ENCODE peak calls at places on chromosomes 2 and 18, in eight cellular contexts. U is IMR-90; E is body of pancreas; V is HCT116; T is A549; G is CD8-positive, alpha-beta memory T cell; M is heart left ventricle; P is fibroblast of lung. K is an unnamed sample.

GRCh38 chr2:192146069-192147006 is 48.4 kb downstream of the TMEFF2 start:
- DNase-seq in U (peak; percentile 81), E (no peak), V (no peak), T (no peak), G (no peak), M (no peak), P (peak; percentile 75), K (no peak)

GRCh38 chr2:187769437-187769836 is 215.2 kb upstream of the TFPI start:
- DNase-seq in U (no peak), E (no peak), V (no peak), T (no peak), G (no peak), M (no peak), P (no peak), K (no peak)

GRCh38 chr2:223469270-223470057 is 132.7 kb downstream of the SCG2 start:
- DNase-seq in U (peak; percentile 87), E (no peak), V (no peak), T (no peak), G (no peak), M (peak; percentile 83), P (peak; percentile 81), K (no peak)

GRCh38 chr18:27887287-27887686 is 289.6 kb downstream of the CDH2 start:
- DNase-seq in U (no peak), E (no peak), V (no peak), T (no peak), G (no peak), M (no peak), P (no peak), K (no peak)

GRCh38 chr18:37294951-37295350 is 270.6 kb downstream of the CELF4 start:
- DNase-seq in U (no peak), E (no peak), V (no peak), T (no peak), G (no peak), M (no peak), P (no peak), K (no peak)

GRCh38 chr2:240956935-240957655 is 41.3 kb upstream of the SNED1 start:
- DNase-seq in U (no peak), E (peak; percentile 9), V (no peak), T (no peak), G (no peak), M (peak; percentile 23), P (no peak), K (peak; percentile 68)

GRCh38 chr2:38981061-38981669 is 91.5 kb downstream of the ARHGEF33 start:
- DNase-seq in U (no peak), E (no peak), V (no peak), T (no peak), G (no peak), M (no peak), P (no peak), K (no peak)

GRCh38 chr2:27099334-27099955 is 12.9 kb downstream of the KHK start:
- DNase-seq in U (no peak), E (no peak), V (no peak), T (no peak), G (no peak), M (no peak), P (no peak), K (no peak)

GRCh38 chr2:170714156-170715061 is 728 bp upstream of the SP5 start:
- DNase-seq in U (no peak), E (peak; percentile 59), V (no peak), T (peak; percentile 27), G (no peak), M (peak; percentile 31), P (no peak), K (no peak)

GRCh38 chr2:128736689-128737545 is 418.2 kb upstream of the HS6ST1 start:
- DNase-seq in U (peak; percentile 49), E (peak; percentile 84), V (peak; percentile 54), T (peak; percentile 71), G (no peak), M (peak; percentile 69), P (peak; percentile 75), K (peak; percentile 92)

GRCh38 chr18:69752737-69753380 is 194.8 kb downstream of the CD226 start:
- DNase-seq in U (no peak), E (no peak), V (no peak), T (no peak), G (no peak), M (no peak), P (no peak), K (no peak)

GRCh38 chr18:69747388-69747787 is 200.3 kb downstream of the CD226 start:
- DNase-seq in U (no peak), E (no peak), V (no peak), T (no peak), G (no peak), M (no peak), P (no peak), K (no peak)
- H3K4me1 ChIP-seq in U (no peaks in the 10 kb centered on the region), E (no peaks in the 10 kb centered on the region), V (no peaks in the 10 kb centered on the region), T (no peaks in the 10 kb centered on the region), G (no peaks in the 10 kb centered on the region), M (no peaks in the 10 kb centered on the region), P (no peaks in the 10 kb centered on the region), K (no peaks in the 10 kb centered on the region)

GRCh38 chr2:130843321-130843985 is 6.7 kb downstream of the ARHGEF4 start:
- DNase-seq in U (no peak), E (no peak), V (no peak), T (no peak), G (no peak), M (no peak), P (no peak), K (peak; percentile 67)
- H3K4me1 ChIP-seq in U (no peaks in the 10 kb centered on the region), E (peaks cover 10% of the 10 kb centered on the region), V (no peaks in the 10 kb centered on the region), T (no peaks in the 10 kb centered on the region), G (no peaks in the 10 kb centered on the region), M (no peaks in the 10 kb centered on the region), P (no peaks in the 10 kb centered on the region), K (no peaks in the 10 kb centered on the region)

GRCh38 chr2:109142416-109143210 is 13.6 kb downstream of the SH3RF3 start:
- DNase-seq in U (no peak), E (no peak), V (no peak), T (no peak), G (no peak), M (no peak), P (no peak), K (no peak)
- H3K4me1 ChIP-seq in U (peaks cover 16% of the 10 kb centered on the region), E (peaks cover 7% of the 10 kb centered on the region), V (no peaks in the 10 kb centered on the region), T (no peaks in the 10 kb centered on the region), G (peaks cover 23% of the 10 kb centered on the region), M (no peaks in the 10 kb centered on the region), P (no peaks in the 10 kb centered on the region), K (no peaks in the 10 kb centered on the region)

GRCh38 chr18:9153281-9153680 is 16.7 kb downstream of the ANKRD12 start:
- DNase-seq in U (no peak), E (no peak), V (no peak), T (no peak), G (no peak), M (no peak), P (no peak), K (no peak)
- H3K4me1 ChIP-seq in U (peaks cover 2% of the 10 kb centered on the region), E (peaks cover 43% of the 10 kb centered on the region), V (no peaks in the 10 kb centered on the region), T (peaks cover 23% of the 10 kb centered on the region), G (peaks cover 70% of the 10 kb centered on the region), M (peaks cover 41% of the 10 kb centered on the region), P (no peaks in the 10 kb centered on the region), K (peaks cover 80% of the 10 kb centered on the region)

GRCh38 chr2:77778917-77779316 is 256.7 kb upstream of the LRRTM4 start:
- DNase-seq in U (no peak), E (no peak), V (no peak), T (no peak), G (no peak), M (no peak), P (no peak), K (no peak)
- H3K4me1 ChIP-seq in U (no peaks in the 10 kb centered on the region), E (no peaks in the 10 kb centered on the region), V (no peaks in the 10 kb centered on the region), T (no peaks in the 10 kb centered on the region), G (no peaks in the 10 kb centered on the region), M (no peaks in the 10 kb centered on the region), P (no peaks in the 10 kb centered on the region), K (no peaks in the 10 kb centered on the region)

DNA sequence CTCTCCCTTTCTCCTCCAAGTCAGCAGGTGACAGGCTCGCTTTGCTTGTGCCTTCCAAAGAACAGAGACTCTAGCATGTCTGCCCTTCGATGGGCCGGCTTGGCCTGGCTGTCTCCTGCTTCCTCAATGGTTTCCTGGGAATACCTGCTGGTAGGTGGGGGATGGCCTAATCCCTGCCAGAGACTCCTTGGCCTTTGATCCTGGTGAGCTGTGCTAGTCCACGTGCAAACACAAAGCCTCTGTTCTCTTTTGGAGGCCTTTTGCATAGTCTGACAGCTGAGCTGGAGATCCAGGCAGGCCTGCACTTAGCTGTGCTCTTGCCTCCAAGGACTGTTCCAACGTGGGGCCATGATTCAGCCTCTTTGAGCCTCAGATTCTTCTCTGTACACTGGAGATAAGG is 67.6 kb downstream of the ARL4C start:
- DNase-seq in U (no peak), E (no peak), V (no peak), T (no peak), G (no peak), M (no peak), P (no peak), K (no peak)
- H3K4me1 ChIP-seq in U (peaks cover 12% of the 10 kb centered on the region), E (no peaks in the 10 kb centered on the region), V (no peaks in the 10 kb centered on the region), T (peaks cover 16% of the 10 kb centered on the region), G (peaks cover 62% of the 10 kb centered on the region), M (peaks cover 10% of the 10 kb centered on the region), P (no peaks in the 10 kb centered on the region), K (peaks cover 23% of the 10 kb centered on the region)

GRCh38 chr2:42184346-42184745 is 15.2 kb downstream of the EML4 start:
- DNase-seq in U (no peak), E (no peak), V (no peak), T (no peak), G (no peak), M (no peak), P (no peak), K (no peak)
- H3K4me1 ChIP-seq in U (peaks cover 15% of the 10 kb centered on the region), E (peaks cover 81% of the 10 kb centered on the region), V (no peaks in the 10 kb centered on the region), T (peaks cover 24% of the 10 kb centered on the region), G (peaks cover 69% of the 10 kb centered on the region), M (peaks cover 33% of the 10 kb centered on the region), P (peaks cover 4% of the 10 kb centered on the region), K (peaks cover 92% of the 10 kb centered on the region)

GRCh38 chr2:207337234-207338219 is 171.8 kb upstream of the KLF7 start:
- DNase-seq in U (peak; percentile 63), E (no peak), V (peak; percentile 94), T (peak; percentile 18), G (no peak), M (no peak), P (peak; percentile 34), K (no peak)
- H3K4me1 ChIP-seq in U (peaks cover 11% of the 10 kb centered on the region), E (peaks cover 9% of the 10 kb centered on the region), V (peaks cover 21% of the 10 kb centered on the region), T (peaks cover 52% of the 10 kb centered on the region), G (no peaks in the 10 kb centered on the region), M (peaks cover 58% of the 10 kb centered on the region), P (peaks cover 12% of the 10 kb centered on the region), K (peaks cover 12% of the 10 kb centered on the region)